ENCODE peak calls at places on chromosome 9, in seven cellular contexts. A is osteocyte, N is OCI-LY7, V is nephron progenitor cell, Z is GM12865, L is ovary, R is fibroblast of lung. T is an unnamed sample.

GRCh38 chr9:131642496-131643083 is 97.3 kb downstream of the PRRT1B start:
- DNase-seq in A (no peak), N (no peak), V (no peak), Z (peak; percentile 81), L (no peak), R (no peak), T (no peak)

GRCh38 chr9:2019723-2020122 is 4.6 kb downstream of the SMARCA2 start:
- DNase-seq in A (no peak), N (no peak), V (no peak), Z (no peak), L (no peak), R (no peak), T (no peak)

GRCh38 chr9:95131023-95131943 is 186.2 kb downstream of the FANCC start:
- DNase-seq in A (peak; percentile 87), N (peak; percentile 47), V (peak; percentile 78), Z (peak; percentile 43), L (peak; percentile 80), R (peak; percentile 74), T (peak; percentile 61)

GRCh38 chr9:16986441-16987387 is 116.2 kb upstream of the BNC2 start:
- DNase-seq in A (no peak), N (no peak), V (no peak), Z (no peak), L (no peak), R (peak; percentile 81), T (no peak)

GRCh38 chr9:122954253-122954691 is 13.5 kb downstream of the RABGAP1 start:
- DNase-seq in A (no peak), N (no peak), V (no peak), Z (no peak), L (no peak), R (peak; percentile 48), T (no peak)

GRCh38 chr9:109912082-109912581 is 132.1 kb downstream of the PALM2AKAP2 start:
- DNase-seq in A (no peak), N (no peak), V (no peak), Z (no peak), L (no peak), R (peak; percentile 83), T (no peak)

GRCh38 chr9:89603629-89604462 is 966 bp upstream of the GADD45G start:
- DNase-seq in A (no peak), N (peak; percentile 50), V (peak; percentile 83), Z (no peak), L (peak; percentile 86), R (peak; percentile 40), T (no peak)

GRCh38 chr9:87004016-87004415 is 56.7 kb upstream of the GAS1 start:
- DNase-seq in A (no peak), N (no peak), V (no peak), Z (no peak), L (no peak), R (no peak), T (no peak)

GRCh38 chr9:23941051-23941450 is 115.0 kb upstream of the ELAVL2 start:
- DNase-seq in A (no peak), N (no peak), V (no peak), Z (no peak), L (no peak), R (no peak), T (no peak)

GRCh38 chr9:114484854-114485443 is 20.3 kb downstream of the WHRN start:
- DNase-seq in A (no peak), N (no peak), V (no peak), Z (peak; percentile 82), L (no peak), R (peak; percentile 82), T (no peak)

GRCh38 chr9:100689635-100690034 is 111.8 kb downstream of the CAVIN4 start:
- DNase-seq in A (no peak), N (no peak), V (no peak), Z (peak; percentile 21), L (no peak), R (no peak), T (no peak)

GRCh38 chr9:94082956-94083355 is 1.3 kb upstream of the PTPDC1 start:
- DNase-seq in A (no peak), N (no peak), V (no peak), Z (no peak), L (no peak), R (peak; percentile 24), T (no peak)

GRCh38 chr9:98571643-98572042 is 137.1 kb downstream of the GABBR2 start:
- DNase-seq in A (no peak), N (no peak), V (no peak), Z (no peak), L (no peak), R (no peak), T (no peak)

GRCh38 chr9:92974161-92974661 is 26.9 kb downstream of the FGD3 start:
- DNase-seq in A (peak; percentile 77), N (no peak), V (no peak), Z (no peak), L (no peak), R (no peak), T (no peak)

GRCh38 chr9:16207161-16207560 is 654.3 kb downstream of the CCDC171 start:
- DNase-seq in A (no peak), N (no peak), V (peak; percentile 45), Z (peak; percentile 84), L (peak; percentile 72), R (peak; percentile 71), T (no peak)

GRCh38 chr9:115649991-115650472 is 503.6 kb upstream of the PAPPA start:
- DNase-seq in A (no peak), N (no peak), V (no peak), Z (no peak), L (no peak), R (peak; percentile 99), T (no peak)

GRCh38 chr9:130237763-130238524 is 27.6 kb upstream of the HMCN2 start:
- DNase-seq in A (no peak), N (no peak), V (no peak), Z (no peak), L (no peak), R (no peak), T (no peak)

GRCh38 chr9:75071530-75072122 is 16.3 kb downstream of the NMRK1 start:
- DNase-seq in A (no peak), N (peak; percentile 60), V (no peak), Z (peak; percentile 26), L (no peak), R (no peak), T (no peak)

DNA sequence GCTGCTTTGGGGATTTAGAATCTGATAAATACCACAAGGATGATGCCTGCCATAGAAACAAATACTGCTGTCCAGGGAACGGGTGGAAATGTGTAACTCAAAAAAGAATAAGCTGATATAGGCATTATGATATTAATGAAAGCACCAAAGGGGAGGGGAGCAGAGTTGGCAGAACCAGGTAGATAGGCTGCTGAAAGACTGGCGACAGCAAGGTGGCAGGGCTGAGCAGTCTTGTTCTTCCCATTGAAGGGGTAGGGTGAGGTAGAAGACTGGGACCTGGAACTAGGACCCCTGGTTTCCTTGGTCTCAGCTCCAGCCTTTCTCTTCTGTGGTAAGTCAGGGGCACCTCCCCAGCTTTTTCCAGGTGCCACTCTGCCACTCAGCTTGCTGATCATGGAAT is 31.4 kb upstream of the TMOD1 start:
- DNase-seq in A (no peak), N (peak; percentile 13), V (peak; percentile 8), Z (peak; percentile 31), L (no peak), R (no peak), T (no peak)
- TF ChIP-seq CTCF in A (no peak), N (peak; percentile 59), V (peak; percentile 6), Z (peak; percentile 13), L (no peak), R (peak; percentile 2), T (no peak)

GRCh38 chr9:6086006-6086655 is 70.7 kb upstream of the RANBP6 start:
- DNase-seq in A (no peak), N (peak; percentile 60), V (peak; percentile 20), Z (no peak), L (no peak), R (no peak), T (no peak)
- TF ChIP-seq CTCF in A (no peak), N (no peak), V (no peak), Z (no peak), L (no peak), R (no peak), T (no peak)

GRCh38 chr9:90807006-90807405 is 5.4 kb downstream of the SYK start:
- DNase-seq in A (no peak), N (peak; percentile 50), V (no peak), Z (no peak), L (no peak), R (no peak), T (no peak)

GRCh38 chr9:90808226-90808797 is 6.7 kb downstream of the SYK start:
- DNase-seq in A (no peak), N (no peak), V (no peak), Z (no peak), L (no peak), R (no peak), T (no peak)

GRCh38 chr9:90805006-90805993 is 3.7 kb downstream of the SYK start:
- DNase-seq in A (no peak), N (peak; percentile 45), V (no peak), Z (no peak), L (no peak), R (no peak), T (no peak)

GRCh38 chr9:90810686-90811085 is 9.1 kb downstream of the SYK start:
- DNase-seq in A (no peak), N (no peak), V (no peak), Z (no peak), L (no peak), R (no peak), T (no peak)

DNA sequence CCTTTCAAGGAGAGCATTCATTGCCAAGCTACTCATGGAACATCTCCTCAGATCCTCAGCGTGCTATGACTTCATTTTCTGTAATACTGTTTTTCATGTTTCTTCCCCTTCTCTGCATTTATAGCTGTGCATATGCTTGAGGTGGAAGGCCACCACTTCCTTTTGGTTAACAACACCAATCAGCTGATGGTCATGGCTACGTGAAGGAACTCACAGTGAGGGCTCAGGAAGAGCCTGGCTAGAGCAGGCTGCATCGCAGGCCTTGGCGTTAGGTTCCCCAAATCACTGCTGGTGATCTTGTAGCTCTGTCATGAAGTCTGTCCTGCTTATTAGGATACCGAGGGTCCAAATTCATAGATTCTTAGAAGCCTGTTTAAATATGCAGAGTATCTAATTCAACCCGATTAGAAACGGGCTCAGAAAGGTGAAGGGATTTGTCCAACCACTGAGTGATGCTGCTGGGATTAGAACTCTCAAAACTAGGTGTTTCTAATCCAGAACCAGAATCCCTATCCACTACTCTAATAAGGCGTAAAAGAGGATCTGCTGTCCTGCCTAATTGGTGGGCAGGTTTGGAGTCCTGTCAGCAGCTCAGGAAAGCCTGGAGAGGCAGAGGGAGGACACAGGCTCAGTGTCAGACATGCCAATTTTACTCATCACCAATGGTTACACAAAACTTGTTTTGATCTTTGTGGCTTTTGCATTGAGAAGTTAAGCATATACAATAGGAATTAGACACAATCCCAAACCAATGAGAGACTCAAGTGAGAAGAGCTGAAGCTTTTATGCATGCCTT is 7.5 kb downstream of the SYK start:
- DNase-seq in A (no peak), N (peak; percentile 36), V (no peak), Z (no peak), L (no peak), R (no peak), T (no peak)
- TF ChIP-seq CTCF in A (no peak), N (no peak), V (no peak), Z (no peak), L (no peak), R (no peak), T (no peak)

GRCh38 chr9:107155244-107155817 is 127.7 kb upstream of the RAD23B start:
- DNase-seq in A (no peak), N (peak; percentile 3), V (no peak), Z (no peak), L (no peak), R (no peak), T (no peak)
- TF ChIP-seq CTCF in A (peak; percentile 29), N (peak; percentile 52), V (no peak), Z (no peak), L (no peak), R (no peak), T (no peak)

T was measured in omental fat pad.